ENCODE peak calls at places on chromosomes 12 and 14, in six cellular contexts. One of them, this sample, is unnamed. For H3K9me3, the result is how much of the 10 kb centered on the place peaks cover.

GRCh38 chr14:75518625-75519024 is 3.6 kb upstream of the BATF start:
- DNase-seq in psoas muscle: no peak
- DNase-seq in astrocyte: no peak
- DNase-seq in spleen: no peak
- DNase-seq in stomach: no peak
- DNase-seq in Peyer's patch: no peak
- DNase-seq in this sample: peak

GRCh38 chr14:105162374-105162979 is 6.1 kb downstream of the JAG2 start:
- DNase-seq in psoas muscle: no peak
- DNase-seq in astrocyte: no peak
- DNase-seq in spleen: no peak
- DNase-seq in stomach: no peak
- DNase-seq in Peyer's patch: no peak
- DNase-seq in this sample: no peak

GRCh38 chr14:66944872-66945271 is 244.4 kb upstream of the GARIN2 start:
- DNase-seq in psoas muscle: no peak
- DNase-seq in astrocyte: peak
- DNase-seq in spleen: no peak
- DNase-seq in stomach: no peak
- DNase-seq in Peyer's patch: no peak
- DNase-seq in this sample: no peak

GRCh38 chr12:91381309-91381804 is 198.7 kb upstream of the DCN start:
- DNase-seq in psoas muscle: no peak
- DNase-seq in astrocyte: peak
- DNase-seq in spleen: no peak
- DNase-seq in stomach: peak
- DNase-seq in Peyer's patch: no peak
- DNase-seq in this sample: no peak

GRCh38 chr12:50603817-50604639 is 99.2 kb downstream of the DIP2B start:
- DNase-seq in psoas muscle: no peak
- DNase-seq in astrocyte: peak
- DNase-seq in spleen: no peak
- DNase-seq in stomach: no peak
- DNase-seq in Peyer's patch: no peak
- DNase-seq in this sample: no peak

GRCh38 chr12:47783024-47783755 is 10.2 kb downstream of the SLC48A1 start:
- DNase-seq in psoas muscle: no peak
- DNase-seq in astrocyte: no peak
- DNase-seq in spleen: peak
- DNase-seq in stomach: no peak
- DNase-seq in Peyer's patch: no peak
- DNase-seq in this sample: no peak

GRCh38 chr12:45235087-45236025 is 19.5 kb downstream of the ANO6 start:
- DNase-seq in psoas muscle: peak
- DNase-seq in astrocyte: peak
- DNase-seq in spleen: no peak
- DNase-seq in stomach: no peak
- DNase-seq in Peyer's patch: no peak
- DNase-seq in this sample: no peak

GRCh38 chr12:52867636-52868035 is 18.8 kb upstream of the KRT78 start:
- DNase-seq in psoas muscle: peak
- DNase-seq in astrocyte: no peak
- DNase-seq in spleen: no peak
- DNase-seq in stomach: peak
- DNase-seq in Peyer's patch: peak
- DNase-seq in this sample: peak

GRCh38 chr14:89349196-89350008 is 67.6 kb downstream of the FOXN3 start:
- DNase-seq in psoas muscle: peak
- DNase-seq in astrocyte: peak
- DNase-seq in spleen: no peak
- DNase-seq in stomach: peak
- DNase-seq in Peyer's patch: no peak
- DNase-seq in this sample: no peak

GRCh38 chr14:90274019-90274418 is 17.7 kb downstream of the PSMC1 start:
- DNase-seq in psoas muscle: no peak
- DNase-seq in astrocyte: no peak
- DNase-seq in spleen: no peak
- DNase-seq in stomach: no peak
- DNase-seq in Peyer's patch: no peak
- DNase-seq in this sample: no peak

GRCh38 chr12:112308652-112309051 is 73.6 kb downstream of the HECTD4 start:
- DNase-seq in psoas muscle: no peak
- DNase-seq in astrocyte: peak
- DNase-seq in spleen: no peak
- DNase-seq in stomach: no peak
- DNase-seq in Peyer's patch: no peak
- DNase-seq in this sample: no peak

GRCh38 chr12:2834581-2835491 is at the start of gene NRIP2:
- DNase-seq in psoas muscle: peak
- DNase-seq in astrocyte: peak
- DNase-seq in spleen: no peak
- DNase-seq in stomach: no peak
- DNase-seq in Peyer's patch: no peak
- DNase-seq in this sample: no peak

GRCh38 chr14:24329736-24330135 is 5.1 kb downstream of the ADCY4 start:
- DNase-seq in psoas muscle: peak
- DNase-seq in astrocyte: no peak
- DNase-seq in spleen: peak
- DNase-seq in stomach: peak
- DNase-seq in Peyer's patch: peak
- DNase-seq in this sample: no peak

GRCh38 chr14:54781936-54782802 is 120.5 kb downstream of the GCH1 start:
- DNase-seq in psoas muscle: no peak
- DNase-seq in astrocyte: no peak
- DNase-seq in spleen: no peak
- DNase-seq in stomach: no peak
- DNase-seq in Peyer's patch: no peak
- DNase-seq in this sample: no peak

GRCh38 chr14:76779221-76780057 is 18.2 kb downstream of the VASH1 start:
- DNase-seq in psoas muscle: no peak
- DNase-seq in astrocyte: no peak
- DNase-seq in spleen: peak
- DNase-seq in stomach: no peak
- DNase-seq in Peyer's patch: no peak
- DNase-seq in this sample: no peak

GRCh38 chr12:3315201-3315661 is 175.8 kb upstream of the PRMT8 start:
- DNase-seq in psoas muscle: peak
- DNase-seq in astrocyte: peak
- DNase-seq in spleen: no peak
- DNase-seq in stomach: peak
- DNase-seq in Peyer's patch: peak
- DNase-seq in this sample: no peak

GRCh38 chr12:111954974-111955373 is 58.0 kb downstream of the TMEM116 start:
- DNase-seq in psoas muscle: no peak
- DNase-seq in astrocyte: no peak
- DNase-seq in spleen: no peak
- DNase-seq in stomach: no peak
- DNase-seq in Peyer's patch: no peak
- DNase-seq in this sample: no peak

GRCh38 chr12:54082402-54082892 is 28.8 kb downstream of the HOXC4 start:
- DNase-seq in psoas muscle: peak
- DNase-seq in astrocyte: no peak
- DNase-seq in spleen: peak
- DNase-seq in stomach: peak
- DNase-seq in Peyer's patch: peak
- DNase-seq in this sample: peak

GRCh38 chr12:26854028-26854387 is 21.0 kb upstream of the ITPR2 start:
- DNase-seq in psoas muscle: no peak
- DNase-seq in astrocyte: no peak
- DNase-seq in spleen: no peak
- DNase-seq in stomach: no peak
- DNase-seq in Peyer's patch: no peak
- DNase-seq in this sample: no peak

GRCh38 chr12:106149096-106149784 is 10.5 kb upstream of the NUAK1 start:
- DNase-seq in psoas muscle: no peak
- DNase-seq in astrocyte: no peak
- DNase-seq in spleen: no peak
- DNase-seq in stomach: no peak
- DNase-seq in Peyer's patch: no peak
- DNase-seq in this sample: no peak

GRCh38 chr12:65670775-65671174 is 153.5 kb upstream of the HMGA2 start:
- DNase-seq in psoas muscle: no peak
- DNase-seq in astrocyte: peak
- DNase-seq in spleen: no peak
- DNase-seq in stomach: no peak
- DNase-seq in Peyer's patch: no peak
- DNase-seq in this sample: no peak

GRCh38 chr14:24693941-24694507 is 60.0 kb upstream of the GZMB start:
- DNase-seq in psoas muscle: no peak
- DNase-seq in astrocyte: no peak
- DNase-seq in spleen: no peak
- DNase-seq in stomach: no peak
- DNase-seq in Peyer's patch: no peak
- DNase-seq in this sample: no peak

GRCh38 chr12:14716848-14717444 is 20.5 kb upstream of the GUCY2C start:
- DNase-seq in psoas muscle: no peak
- DNase-seq in astrocyte: peak
- DNase-seq in spleen: no peak
- DNase-seq in stomach: peak
- DNase-seq in Peyer's patch: peak
- DNase-seq in this sample: peak

GRCh38 chr12:51270847-51271518 is 768 bp upstream of the SMAGP start:
- DNase-seq in psoas muscle: no peak
- DNase-seq in astrocyte: peak
- DNase-seq in spleen: no peak
- DNase-seq in stomach: no peak
- DNase-seq in Peyer's patch: no peak
- DNase-seq in this sample: no peak

GRCh38 chr12:100170313-100170858 is 27.7 kb upstream of the BLTP3B start:
- DNase-seq in psoas muscle: no peak
- DNase-seq in astrocyte: no peak
- DNase-seq in spleen: no peak
- DNase-seq in stomach: no peak
- DNase-seq in Peyer's patch: no peak
- DNase-seq in this sample: no peak

GRCh38 chr14:104224516-104225281 is 86.3 kb downstream of the KIF26A start:
- DNase-seq in psoas muscle: peak
- DNase-seq in astrocyte: no peak
- DNase-seq in spleen: peak
- DNase-seq in stomach: no peak
- DNase-seq in Peyer's patch: no peak
- DNase-seq in this sample: no peak

GRCh38 chr12:125079943-125080645 is 14.9 kb downstream of the AACS start:
- DNase-seq in psoas muscle: peak
- DNase-seq in astrocyte: no peak
- DNase-seq in spleen: no peak
- DNase-seq in stomach: no peak
- DNase-seq in Peyer's patch: no peak
- DNase-seq in this sample: no peak

GRCh38 chr12:120211904-120212283 is 11.0 kb upstream of the RPLP0 start:
- DNase-seq in psoas muscle: no peak
- DNase-seq in astrocyte: no peak
- DNase-seq in spleen: no peak
- DNase-seq in stomach: no peak
- DNase-seq in Peyer's patch: no peak
- DNase-seq in this sample: no peak

GRCh38 chr14:100015251-100015655 is 50.0 kb upstream of the EVL start:
- DNase-seq in psoas muscle: no peak
- DNase-seq in astrocyte: no peak
- DNase-seq in spleen: no peak
- DNase-seq in stomach: no peak
- DNase-seq in Peyer's patch: no peak
- DNase-seq in this sample: no peak

GRCh38 chr12:126684703-126685102 is 1582.3 kb upstream of the TMEM132C start:
- DNase-seq in psoas muscle: no peak
- DNase-seq in astrocyte: no peak
- DNase-seq in spleen: no peak
- DNase-seq in stomach: no peak
- DNase-seq in Peyer's patch: no peak
- DNase-seq in this sample: no peak

GRCh38 chr12:104182144-104182543 is 33.4 kb upstream of the TXNRD1 start:
- DNase-seq in psoas muscle: peak
- DNase-seq in astrocyte: peak
- DNase-seq in spleen: no peak
- DNase-seq in stomach: peak
- DNase-seq in Peyer's patch: no peak
- DNase-seq in this sample: no peak

GRCh38 chr14:23316300-23316699 is 5.0 kb upstream of the PABPN1 start:
- DNase-seq in psoas muscle: no peak
- DNase-seq in astrocyte: no peak
- DNase-seq in spleen: no peak
- DNase-seq in stomach: no peak
- DNase-seq in Peyer's patch: no peak
- DNase-seq in this sample: no peak
- TF ChIP-seq CTCF in psoas muscle: no peak
- TF ChIP-seq CTCF in astrocyte: no peak
- TF ChIP-seq CTCF in spleen: no peak
- TF ChIP-seq CTCF in stomach: no peak
- TF ChIP-seq CTCF in Peyer's patch: no peak
- TF ChIP-seq CTCF in this sample: no peak

GRCh38 chr12:57964421-57964820 is 23.1 kb downstream of the ATP23 start:
- DNase-seq in psoas muscle: no peak
- DNase-seq in astrocyte: no peak
- DNase-seq in spleen: no peak
- DNase-seq in stomach: no peak
- DNase-seq in Peyer's patch: no peak
- DNase-seq in this sample: no peak
- H3K9me3 ChIP-seq in psoas muscle: under half
- H3K9me3 ChIP-seq in astrocyte: under half
- H3K9me3 ChIP-seq in spleen: half or more
- H3K9me3 ChIP-seq in stomach: under half
- H3K9me3 ChIP-seq in Peyer's patch: under half
- H3K9me3 ChIP-seq in this sample: under half

DNA sequence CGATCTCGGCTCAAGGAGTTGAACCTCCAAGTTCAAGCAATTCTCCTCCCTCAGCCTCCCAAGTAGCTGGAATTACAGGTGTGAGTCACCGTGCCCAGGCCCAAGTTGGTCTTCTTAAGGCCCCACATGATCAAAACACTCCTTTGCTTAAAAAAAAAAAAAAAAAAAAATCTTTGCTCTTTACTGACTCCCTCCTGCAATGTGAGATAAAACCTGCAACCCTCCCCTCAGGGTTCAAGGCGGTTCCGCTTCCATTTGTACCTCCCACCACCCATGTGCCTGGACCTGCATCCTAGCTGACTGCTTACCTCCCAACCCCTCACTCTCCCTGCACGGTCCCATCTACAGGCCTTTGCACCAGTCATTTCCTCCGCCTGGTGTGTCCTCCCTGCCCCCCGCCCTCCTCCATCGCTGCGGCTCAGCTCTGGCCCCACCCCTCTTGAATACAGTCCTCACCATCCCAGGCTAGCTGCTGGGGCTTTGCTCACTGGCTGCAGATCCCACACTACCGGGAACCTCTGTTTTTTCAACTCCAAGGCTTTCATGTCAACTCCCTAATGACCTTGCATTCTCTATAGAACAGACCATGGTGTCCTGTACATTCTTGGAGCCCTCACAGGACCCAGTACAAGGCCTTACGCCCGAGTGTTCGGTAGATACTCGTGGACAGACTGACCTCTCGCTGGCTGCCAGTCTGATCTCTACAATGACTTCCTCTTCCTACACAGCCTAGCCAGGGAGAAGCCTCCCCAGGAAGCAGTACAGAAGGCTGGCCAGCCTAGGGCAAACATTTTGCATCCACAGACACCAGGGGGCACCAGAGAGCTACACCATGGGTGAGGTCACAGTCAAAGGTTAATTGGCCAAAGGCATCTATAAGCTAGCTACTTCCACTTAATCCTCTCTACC is 14.2 kb upstream of the PNMA1 start:
- DNase-seq in psoas muscle: peak
- DNase-seq in astrocyte: no peak
- DNase-seq in spleen: peak
- DNase-seq in stomach: peak
- DNase-seq in Peyer's patch: peak
- DNase-seq in this sample: peak
- H3K27ac ChIP-seq in psoas muscle: peak
- H3K27ac ChIP-seq in astrocyte: no peak
- H3K27ac ChIP-seq in spleen: peak
- H3K27ac ChIP-seq in stomach: peak
- H3K27ac ChIP-seq in Peyer's patch: peak
- H3K27ac ChIP-seq in this sample: peak

GRCh38 chr12:30323008-30323407 is 372.7 kb downstream of the IPO8 start:
- DNase-seq in psoas muscle: no peak
- DNase-seq in astrocyte: no peak
- DNase-seq in spleen: no peak
- DNase-seq in stomach: no peak
- DNase-seq in Peyer's patch: no peak
- DNase-seq in this sample: no peak
- TF ChIP-seq CTCF in psoas muscle: no peak
- TF ChIP-seq CTCF in astrocyte: no peak
- TF ChIP-seq CTCF in spleen: no peak
- TF ChIP-seq CTCF in stomach: no peak
- TF ChIP-seq CTCF in Peyer's patch: no peak
- TF ChIP-seq CTCF in this sample: no peak